ENCODE peak calls at places on chromosomes 7 and 10, in four cellular contexts. I is HepG2, P is GM12878, J is K562. G is an unnamed sample.

GRCh38 chr7:137970263-137970975 is 31.5 kb downstream of the CREB3L2 start:
- DNase-seq in I (no peak), P (no peak), J (no peak), G (no peak)

GRCh38 chr7:36456135-36456534 is 66.5 kb downstream of the ANLN start:
- DNase-seq in I (no peak), P (no peak), J (no peak), G (no peak)

GRCh38 chr10:59601985-59602384 is 107.7 kb downstream of the SLC16A9 start:
- DNase-seq in I (no peak), P (no peak), J (no peak), G (no peak)

GRCh38 chr7:128025380-128025779 is 5.9 kb downstream of the LRRC4 start:
- DNase-seq in I (no peak), P (no peak), J (no peak), G (no peak)

GRCh38 chr10:58952747-58953466 is 223.5 kb upstream of the PHYHIPL start:
- DNase-seq in I (peak), P (peak), J (peak), G (peak)

GRCh38 chr10:130137077-130137448 is 872 bp downstream of the GLRX3 start:
- DNase-seq in I (peak), P (no peak), J (peak), G (no peak)

GRCh38 chr10:59801171-59801570 is 47.9 kb upstream of the MRLN start:
- DNase-seq in I (no peak), P (no peak), J (no peak), G (no peak)

GRCh38 chr7:15104411-15105092 is 202.0 kb upstream of the DGKB start:
- DNase-seq in I (no peak), P (no peak), J (no peak), G (no peak)

GRCh38 chr7:46396501-46396900 is 475.4 kb upstream of the IGFBP3 start:
- DNase-seq in I (no peak), P (no peak), J (no peak), G (no peak)

GRCh38 chr10:113476673-113477072 is 76.2 kb upstream of the HABP2 start:
- DNase-seq in I (no peak), P (no peak), J (no peak), G (no peak)

GRCh38 chr10:113480828-113481502 is 71.9 kb upstream of the HABP2 start:
- DNase-seq in I (no peak), P (no peak), J (no peak), G (no peak)

GRCh38 chr10:113480081-113480360 is 72.8 kb upstream of the HABP2 start:
- DNase-seq in I (no peak), P (no peak), J (no peak), G (no peak)

GRCh38 chr10:113477451-113477850 is 75.4 kb upstream of the HABP2 start:
- DNase-seq in I (no peak), P (no peak), J (no peak), G (no peak)

DNA sequence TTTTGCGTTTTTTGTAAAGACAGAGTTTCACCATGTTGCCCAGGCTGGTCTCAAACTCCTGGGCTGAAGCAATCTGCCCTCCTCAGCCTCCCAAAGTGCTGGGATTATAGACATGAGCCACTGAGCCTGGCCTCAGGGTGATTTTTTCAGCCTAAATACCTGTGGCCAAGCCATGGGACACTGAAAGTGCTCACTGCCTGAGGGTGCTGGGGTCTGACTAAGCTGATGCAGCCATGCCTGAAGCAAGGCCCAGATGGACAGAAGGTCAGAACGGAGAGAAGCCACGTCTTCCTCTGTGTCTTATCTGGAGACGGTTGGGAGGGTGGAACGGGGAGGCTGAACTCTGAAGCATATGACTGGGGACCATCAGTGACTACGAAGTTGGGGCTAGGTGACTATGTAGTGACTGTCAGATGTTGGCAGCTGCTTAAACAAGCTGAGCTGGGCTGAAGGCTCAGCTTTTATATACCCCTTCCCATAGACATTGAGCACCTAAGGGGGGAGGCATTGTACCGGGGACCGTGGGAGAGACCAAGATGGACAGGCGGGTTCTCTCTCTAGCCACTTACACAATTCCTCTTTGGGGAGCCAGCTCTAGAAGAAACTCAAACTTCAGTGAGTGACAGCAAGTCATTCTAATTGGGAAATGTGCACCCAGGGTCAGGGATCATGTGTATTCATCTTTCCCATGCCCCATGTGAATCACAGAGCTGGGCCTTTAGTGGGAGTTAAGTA is 73.3 kb upstream of the HABP2 start:
- DNase-seq in I (no peak), P (no peak), J (no peak), G (no peak)
- TF ChIP-seq CREM in I (no peak), P (no peak), J (no peak), G (no peak)

DNA sequence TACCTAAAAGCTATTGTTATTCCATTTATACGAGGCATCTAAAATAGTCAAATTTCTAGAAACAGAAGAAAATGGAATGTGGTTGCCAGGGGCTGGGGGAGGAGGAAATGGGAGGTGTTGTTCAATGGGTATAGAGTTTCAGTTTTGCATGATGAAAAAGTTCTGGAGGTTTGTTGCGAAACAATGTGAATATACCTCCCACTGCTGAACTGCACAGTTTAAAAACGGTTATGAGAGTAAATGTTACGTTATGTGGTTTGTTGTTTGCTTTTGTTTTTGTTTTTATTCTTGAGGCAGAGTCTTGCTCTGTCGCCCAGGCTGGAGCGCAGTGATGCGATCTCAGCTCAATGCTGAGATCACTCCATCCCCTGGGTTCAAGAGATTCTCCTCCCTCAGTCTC is 64.9 kb upstream of the NRBF2 start:
- DNase-seq in I (no peak), P (no peak), J (no peak), G (no peak)
- TF ChIP-seq CREM in I (no peak), P (no peak), J (no peak), G (no peak)

DNA sequence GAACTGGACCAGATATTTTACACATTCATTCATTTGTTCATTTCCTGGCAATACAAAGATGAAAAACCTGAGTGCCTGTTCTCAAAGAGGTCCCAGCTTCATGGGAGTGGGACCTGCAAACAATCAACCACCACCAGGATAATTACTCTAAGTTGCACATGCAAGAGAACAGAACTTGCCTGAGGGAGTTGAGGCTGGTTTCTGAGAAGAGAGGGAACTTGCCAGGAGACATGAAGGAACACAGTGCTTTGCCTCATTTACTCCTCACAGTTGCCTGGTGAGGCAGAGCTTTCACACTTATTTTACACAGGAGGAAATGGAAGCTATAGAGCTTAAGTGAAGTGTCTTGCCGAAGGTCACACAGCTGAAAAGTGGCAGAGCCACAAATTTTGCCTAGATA is 170.1 kb downstream of the SORCS3 start:
- DNase-seq in I (no peak), P (no peak), J (no peak), G (no peak)
- TF ChIP-seq CREM in I (no peak), P (no peak), J (no peak), G (no peak)

GRCh38 chr10:126781817-126782216 is 111.3 kb upstream of the C10orf90 start:
- DNase-seq in I (no peak), P (no peak), J (no peak), G (no peak)

GRCh38 chr10:126777726-126778125 is 107.2 kb upstream of the C10orf90 start:
- DNase-seq in I (no peak), P (no peak), J (no peak), G (no peak)
- TF ChIP-seq CREM in I (no peak), P (no peak), J (no peak), G (no peak)

GRCh38 chr10:123800299-123800698 is 91.3 kb downstream of the CPXM2 start:
- DNase-seq in I (no peak), P (no peak), J (peak), G (no peak)
- TF ChIP-seq CREM in I (no peak), P (no peak), J (no peak), G (no peak)

DNA sequence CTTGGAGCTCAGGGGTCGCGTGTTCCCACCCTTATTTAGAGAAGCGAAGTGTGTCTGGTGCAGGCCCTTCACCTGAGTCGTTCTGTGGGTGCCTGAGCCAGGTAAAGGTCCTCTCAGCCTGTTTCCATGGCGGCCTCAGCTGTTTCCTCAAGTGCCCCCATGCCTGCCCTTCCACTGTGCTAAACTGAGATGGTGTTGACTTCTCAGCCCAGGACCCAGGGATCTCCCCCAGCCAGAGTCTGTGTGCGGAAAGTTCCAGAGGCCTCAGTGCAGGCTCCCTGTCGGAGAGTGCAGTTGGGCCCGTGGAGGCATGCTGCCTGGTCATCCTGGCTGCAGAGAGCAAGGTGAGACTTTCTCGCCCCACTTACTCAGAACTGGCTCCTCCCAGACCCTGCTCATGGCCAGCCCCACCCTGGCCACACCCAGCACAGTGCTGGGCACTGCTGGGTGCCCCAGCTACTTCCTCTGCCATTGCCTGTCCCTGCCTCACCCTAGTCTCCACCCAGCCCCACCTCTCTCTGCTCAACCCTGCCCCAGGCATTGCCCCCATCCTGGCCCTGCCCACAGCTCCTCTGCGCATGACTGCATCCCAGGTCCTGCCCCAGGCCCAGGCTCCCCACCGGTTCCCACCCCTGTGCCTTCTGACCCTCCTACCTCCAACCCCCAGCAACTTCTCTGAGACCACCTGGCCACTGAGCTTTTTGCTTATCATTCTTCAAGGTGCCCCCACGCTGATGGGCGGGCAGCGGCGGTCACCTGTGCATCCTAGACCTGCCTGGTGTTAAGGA is 20.3 kb downstream of the NACAD start:
- DNase-seq in I (no peak), P (no peak), J (no peak), G (peak)
- TF ChIP-seq CREM in I (no peak), P (no peak), J (no peak), G (no peak)

G was measured in WTC11.